ENCODE peak calls at places on chromosomes 7 and 10, in eight cellular contexts. G, M, P, T, F, D, Q and L are unnamed samples.

GRCh38 chr10:14583252-14583651 is 191.4 kb downstream of the FAM107B start:
- DNase-seq in P (no peak), Q (no peak), D (peak), M (peak), T (no peak), F (peak), G (no peak), L (no peak)

GRCh38 chr7:90266808-90267207 is 21.8 kb downstream of the CFAP69 start:
- DNase-seq in G (no peak), F (no peak), Q (no peak), P (no peak), T (no peak), D (no peak), M (no peak), L (no peak)

GRCh38 chr7:31688990-31689389 is 2.0 kb downstream of the PPP1R17 start:
- DNase-seq in M (peak), D (no peak), G (no peak), F (no peak), Q (no peak), P (no peak), T (no peak), L (no peak)

GRCh38 chr7:95749515-95749914 is 22.8 kb upstream of the DYNC1I1 start:
- DNase-seq in D (no peak), M (no peak), P (no peak), T (no peak), F (no peak), G (no peak), Q (no peak), L (no peak)

GRCh38 chr10:67079126-67079525 is 153.3 kb downstream of the LRRTM3 start:
- DNase-seq in F (no peak), Q (no peak), M (no peak), G (no peak), P (no peak), D (no peak), T (no peak), L (no peak)

GRCh38 chr10:110358869-110359629 is 54.3 kb upstream of the SMNDC1 start:
- DNase-seq in G (peak), F (no peak), D (no peak), M (no peak), P (no peak), T (no peak), Q (no peak), L (no peak)

GRCh38 chr10:132570771-132571564 is 33.4 kb downstream of the INPP5A start:
- DNase-seq in M (peak), T (no peak), D (no peak), G (no peak), Q (peak), F (no peak), P (no peak), L (no peak)

GRCh38 chr7:94258856-94259255 is 135.8 kb upstream of the COL1A2 start:
- DNase-seq in P (no peak), D (no peak), M (no peak), T (no peak), F (no peak), Q (no peak), G (peak), L (peak)

GRCh38 chr10:88781206-88781605 is 21.3 kb upstream of the LIPM start:
- DNase-seq in M (no peak), Q (no peak), G (no peak), D (no peak), P (no peak), T (no peak), F (no peak), L (no peak)

GRCh38 chr7:132024290-132024689 is 467.9 kb upstream of the PODXL start:
- DNase-seq in Q (no peak), T (no peak), G (no peak), M (no peak), P (no peak), F (no peak), D (no peak), L (no peak)

GRCh38 chr10:70540789-70541360 is 61.7 kb downstream of the PRF1 start:
- DNase-seq in T (no peak), D (no peak), G (no peak), P (no peak), M (no peak), F (no peak), Q (no peak), L (no peak)

GRCh38 chr10:21304198-21304597 is 221.3 kb downstream of the SKIDA1 start:
- DNase-seq in T (no peak), Q (no peak), G (no peak), D (no peak), F (no peak), P (no peak), M (no peak), L (no peak)

GRCh38 chr7:27143950-27144798 is 693 bp upstream of the HOXA5 start:
- DNase-seq in P (no peak), T (no peak), G (no peak), Q (no peak), D (no peak), M (no peak), F (no peak), L (no peak)

GRCh38 chr7:5635461-5636445 is 145.7 kb downstream of the RNF216 start:
- DNase-seq in D (no peak), Q (no peak), M (no peak), G (no peak), F (no peak), P (no peak), T (peak), L (peak)

GRCh38 chr10:133050376-133050775 is 37.3 kb upstream of the ADGRA1 start:
- DNase-seq in P (no peak), T (no peak), G (no peak), Q (no peak), F (no peak), D (no peak), M (no peak), L (no peak)